ENCODE peak calls at places on chromosomes 12 and 14, in seven cellular contexts. A is lower lobe of right lung; R is CD8-positive, alpha-beta memory T cell; Y is psoas muscle; Q is neuronal stem cell; B is tibial artery; U is lung. P is an unnamed sample.

GRCh38 chr14:55433880-55434804 is 6.3 kb downstream of the TBPL2 start:
- DNase-seq in R (no peak), A (no peak), Q (no peak), U (no peak), B (no peak), Y (no peak), P (no peak)

GRCh38 chr12:47763481-47764344 is 5.0 kb upstream of the RAPGEF3 start:
- DNase-seq in U (no peak), Y (peak), Q (no peak), R (no peak), B (no peak), A (peak), P (no peak)

GRCh38 chr12:56081393-56082347 is 1.7 kb downstream of the ERBB3 start:
- DNase-seq in Q (no peak), B (no peak), R (no peak), U (no peak), A (no peak), Y (no peak), P (no peak)

GRCh38 chr12:54002278-54002914 is 2.4 kb downstream of the HOXC9 start:
- DNase-seq in B (no peak), U (no peak), R (no peak), Y (no peak), A (no peak), Q (no peak), P (no peak)

GRCh38 chr12:46676797-46677520 is 148.8 kb downstream of the SLC38A4 start:
- DNase-seq in R (no peak), B (no peak), Y (no peak), A (no peak), Q (no peak), U (no peak), P (no peak)

GRCh38 chr14:64423987-64424386 is 35.8 kb downstream of the MTHFD1 start:
- DNase-seq in Y (no peak), B (no peak), A (no peak), R (no peak), Q (no peak), U (no peak), P (no peak)

GRCh38 chr12:52127683-52128450 is 48.4 kb downstream of the SMIM41 start:
- DNase-seq in B (peak), Y (no peak), Q (no peak), A (no peak), U (no peak), R (no peak), P (no peak)

GRCh38 chr12:64992641-64993040 is 128.5 kb downstream of the WIF1 start:
- DNase-seq in U (no peak), Y (no peak), R (no peak), Q (no peak), B (no peak), A (no peak), P (no peak)

GRCh38 chr12:85740190-85740589 is 96.0 kb downstream of the RASSF9 start:
- DNase-seq in A (no peak), Q (no peak), Y (no peak), U (no peak), B (no peak), R (no peak), P (no peak)

GRCh38 chr12:115464008-115464672 is 780.2 kb upstream of the TBX3 start:
- DNase-seq in Q (no peak), B (no peak), A (no peak), Y (no peak), R (no peak), U (no peak), P (no peak)

GRCh38 chr12:13436696-13437391 is 240.3 kb downstream of the EMP1 start:
- DNase-seq in Q (no peak), U (no peak), Y (no peak), R (no peak), A (no peak), B (no peak), P (no peak)

GRCh38 chr12:19131020-19131431 is 1.5 kb downstream of the PLEKHA5 start:
- DNase-seq in R (no peak), A (no peak), Y (no peak), Q (peak), B (no peak), U (no peak), P (peak)

GRCh38 chr14:65070710-65071033 is 31.6 kb downstream of the MAX start:
- DNase-seq in B (no peak), R (no peak), A (no peak), Q (no peak), Y (no peak), U (no peak), P (no peak)

GRCh38 chr12:110281549-110282342 is 699 bp downstream of the ATP2A2 start:
- DNase-seq in R (peak), A (peak), Q (no peak), U (peak), B (peak), Y (peak), P (no peak)

GRCh38 chr12:113766133-113766879 is 199.8 kb downstream of the RBM19 start:
- DNase-seq in A (no peak), Y (no peak), U (no peak), Q (no peak), B (no peak), R (no peak), P (no peak)

GRCh38 chr14:23300687-23301223 is 1.9 kb downstream of the PPP1R3E start:
- DNase-seq in U (no peak), Y (peak), B (peak), Q (no peak), A (no peak), R (no peak), P (peak)

GRCh38 chr14:105448706-105449111 is 25.9 kb upstream of the CRIP2 start:
- DNase-seq in Y (peak), Q (peak), B (peak), R (peak), A (peak), U (peak), P (no peak)

GRCh38 chr14:45891417-45892080 is 638.5 kb upstream of the MIS18BP1 start:
- DNase-seq in Q (peak), R (no peak), U (no peak), Y (no peak), B (no peak), A (no peak), P (peak)

GRCh38 chr12:57182918-57183575 is 33.5 kb upstream of the NXPH4 start:
- DNase-seq in Q (peak), Y (peak), U (peak), R (peak), A (peak), B (peak), P (no peak)

GRCh38 chr12:89138048-89138852 is 214.1 kb downstream of the DUSP6 start:
- DNase-seq in R (no peak), B (no peak), A (no peak), Y (no peak), U (no peak), Q (no peak), P (no peak)

GRCh38 chr14:42322486-42323284 is 716.0 kb downstream of the LRFN5 start:
- DNase-seq in A (no peak), U (no peak), Q (no peak), Y (no peak), R (no peak), B (no peak), P (no peak)

GRCh38 chr12:31477669-31478068 is 113.3 kb downstream of the DENND5B start:
- DNase-seq in U (no peak), Q (no peak), R (no peak), Y (no peak), A (no peak), B (no peak), P (no peak)

GRCh38 chr14:99681832-99682148 is 2.3 kb upstream of the CYP46A1 start:
- DNase-seq in Q (no peak), A (no peak), Y (no peak), R (peak), U (no peak), B (no peak), P (no peak)

GRCh38 chr12:9065607-9065856 is 50.2 kb downstream of the A2M start:
- DNase-seq in Y (no peak), B (no peak), U (no peak), A (no peak), Q (no peak), R (no peak), P (no peak)

GRCh38 chr14:105316968-105317498 is 2.5 kb downstream of the PACS2 start:
- DNase-seq in Q (no peak), B (peak), R (no peak), A (no peak), U (no peak), Y (no peak), P (no peak)

DNA sequence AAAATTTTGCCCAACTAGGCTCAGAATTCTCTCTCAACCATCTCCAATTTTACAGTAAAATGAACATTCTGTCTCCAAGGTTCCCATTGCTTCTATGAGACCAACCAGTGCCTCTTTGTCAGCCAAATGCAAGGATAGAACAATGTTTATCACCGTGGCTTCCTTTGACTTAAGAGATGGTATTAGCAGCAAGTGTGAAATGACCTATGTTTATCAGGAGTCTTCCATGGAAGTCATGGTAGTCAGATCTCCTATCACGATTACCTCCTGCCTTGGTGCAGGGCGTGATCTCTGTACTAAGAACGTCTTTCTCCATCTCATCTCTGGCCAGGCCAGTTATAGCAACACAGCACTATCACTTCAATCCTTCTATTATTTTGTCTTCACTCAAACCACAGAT is 6.1 kb upstream of the BCL2L14 start:
- DNase-seq in Q (no peak), Y (no peak), U (no peak), B (no peak), A (no peak), R (no peak), P (no peak)
- H3K27ac ChIP-seq in Q (no peak), Y (no peak), U (no peak), B (no peak), A (no peak), R (no peak), P (no peak)

GRCh38 chr12:120554658-120555057 is 20.5 kb downstream of the RNF10 start:
- DNase-seq in B (no peak), R (no peak), U (no peak), A (no peak), Y (no peak), Q (no peak), P (no peak)
- H3K27ac ChIP-seq in B (no peak), R (no peak), U (peak), A (no peak), Y (peak), Q (no peak), P (no peak)

DNA sequence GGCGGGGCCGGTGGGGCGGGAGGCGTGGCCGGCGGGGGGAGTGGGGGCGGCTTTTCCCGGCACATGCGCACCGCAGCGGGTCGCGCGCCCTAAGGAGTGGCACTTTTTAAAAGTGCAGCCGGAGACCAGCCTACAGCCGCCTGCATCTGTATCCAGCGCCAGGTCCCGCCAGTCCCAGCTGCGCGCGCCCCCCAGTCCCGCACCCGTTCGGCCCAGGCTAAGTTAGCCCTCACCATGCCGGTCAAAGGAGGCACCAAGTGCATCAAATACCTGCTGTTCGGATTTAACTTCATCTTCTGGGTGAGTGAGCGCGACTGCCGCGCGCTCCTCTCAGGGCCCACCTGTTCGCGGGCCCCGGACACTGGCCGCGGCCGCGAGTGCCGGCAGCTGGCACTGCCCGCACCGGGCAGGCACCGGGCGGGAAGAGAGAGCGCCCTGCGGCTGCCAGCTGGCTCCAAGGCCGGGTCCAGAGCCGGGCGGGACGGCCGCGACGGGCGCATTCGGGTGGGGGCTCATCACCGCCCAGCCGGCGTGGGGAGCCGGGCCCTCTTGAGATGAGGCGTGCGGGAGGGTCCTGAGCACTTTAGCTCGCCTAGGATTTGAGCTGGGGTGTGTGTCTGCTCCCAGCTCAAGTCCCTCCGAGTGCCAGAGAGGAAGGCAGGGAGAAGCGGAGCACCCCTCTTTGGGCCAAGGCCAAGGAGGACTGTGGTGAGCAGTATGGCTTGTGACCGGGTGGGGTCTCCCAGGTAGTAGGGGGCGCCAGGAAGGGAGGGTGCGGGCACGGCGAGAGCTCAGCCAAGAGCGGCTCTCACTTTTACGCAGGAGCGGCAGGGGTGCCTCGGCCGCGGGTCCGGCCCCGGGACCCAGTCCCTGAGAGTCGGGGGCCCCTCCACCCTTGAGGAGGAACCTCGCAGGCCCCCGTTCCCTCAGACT is at the start of gene CD9:
- DNase-seq in Q (no peak), A (peak), R (peak), B (peak), Y (peak), U (peak), P (no peak)
- H3K27ac ChIP-seq in Q (no peak), A (peak), R (no peak), B (peak), Y (peak), U (peak), P (peak)

DNA sequence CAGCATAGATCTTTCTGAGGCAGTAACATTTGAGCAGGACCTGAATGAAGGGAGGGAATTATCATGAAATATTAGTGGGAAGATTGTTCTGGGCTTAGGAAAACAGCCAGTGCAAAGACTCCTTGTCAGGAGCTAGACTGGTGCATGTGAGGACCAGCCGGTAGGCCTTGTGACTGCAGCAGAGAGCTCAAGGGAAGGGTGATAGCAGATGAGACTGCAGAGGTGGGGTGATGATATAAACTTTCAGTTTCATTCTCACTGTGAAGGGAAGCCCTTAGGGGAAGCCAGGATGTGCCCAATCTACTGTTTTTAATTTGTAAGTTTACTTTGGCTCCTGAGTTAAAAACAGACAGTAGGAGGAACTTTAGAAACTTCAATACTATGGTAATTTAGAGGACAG is 12.4 kb downstream of the IL22 start:
- DNase-seq in A (no peak), R (peak), U (no peak), B (no peak), Y (no peak), Q (no peak), P (no peak)
- H3K27ac ChIP-seq in A (peak), R (peak), U (no peak), B (no peak), Y (no peak), Q (no peak), P (no peak)

GRCh38 chr14:59337151-59337611 is 128.0 kb downstream of the GPR135 start:
- DNase-seq in B (peak), R (no peak), Y (peak), U (peak), Q (no peak), A (peak), P (no peak)
- H3K27ac ChIP-seq in B (peak), R (no peak), Y (peak), U (peak), Q (no peak), A (peak), P (no peak)

GRCh38 chr14:90674716-90675115 is 141.5 kb downstream of the TTC7B start:
- DNase-seq in R (no peak), A (no peak), U (no peak), Y (no peak), B (no peak), Q (no peak), P (no peak)
- H3K27ac ChIP-seq in R (no peak), A (no peak), U (peak), Y (peak), B (peak), Q (no peak), P (no peak)

GRCh38 chr12:49975370-49975761 is 2.6 kb downstream of the AQP6 start:
- DNase-seq in B (peak), Y (no peak), R (no peak), U (no peak), Q (no peak), A (no peak), P (no peak)
- H3K27ac ChIP-seq in B (peak), Y (no peak), R (no peak), U (no peak), Q (no peak), A (no peak), P (no peak)

GRCh38 chr12:76792828-76793227 is 28.9 kb downstream of the ZDHHC17 start:
- DNase-seq in A (no peak), Q (no peak), U (no peak), R (no peak), Y (no peak), B (no peak), P (no peak)
- H3K27ac ChIP-seq in A (no peak), Q (no peak), U (no peak), R (no peak), Y (no peak), B (no peak), P (no peak)

GRCh38 chr14:93055651-93056115 is 60.0 kb downstream of the ITPK1 start:
- DNase-seq in U (no peak), A (no peak), Y (no peak), B (no peak), Q (no peak), R (no peak), P (no peak)

GRCh38 chr14:93056840-93057585 is 58.7 kb downstream of the ITPK1 start:
- DNase-seq in Q (no peak), B (peak), R (no peak), Y (no peak), U (no peak), A (no peak), P (no peak)

GRCh38 chr14:93054876-93055275 is 60.8 kb downstream of the ITPK1 start:
- DNase-seq in U (no peak), B (no peak), Q (no peak), Y (no peak), A (no peak), R (no peak), P (no peak)

GRCh38 chr14:93057586-93058280 is 58.0 kb downstream of the ITPK1 start:
- DNase-seq in Q (no peak), Y (no peak), B (no peak), R (no peak), A (no peak), U (no peak), P (no peak)

GRCh38 chr14:93056166-93056839 is 59.4 kb downstream of the ITPK1 start:
- DNase-seq in A (no peak), B (no peak), R (peak), Y (no peak), U (no peak), Q (no peak), P (no peak)
- H3K27ac ChIP-seq in A (no peak), B (peak), R (no peak), Y (no peak), U (peak), Q (no peak), P (no peak)